ENCODE peak calls at places on chromosomes 2 and 18, in eight cellular contexts. M is adipocyte, H is pons, X is anterior cingulate cortex, P is nephron progenitor cell, D is A673, N is left ventricle myocardium inferior, U is neural crest cell. A is an unnamed sample.

GRCh38 chr2:30771200-30771599 is 36.0 kb downstream of the CAPN13 start:
- DNase-seq in M (no peak), H (no peak), X (no peak), P (no peak), D (no peak), N (no peak), U (no peak), A (no peak)

GRCh38 chr2:231124833-231125232 is at the start of gene HTR2B:
- DNase-seq in M (no peak), H (peak; percentile 63), X (no peak), P (no peak), D (no peak), N (no peak), U (no peak), A (peak; percentile 38)

GRCh38 chr2:146321175-146321574 is 1523.7 kb upstream of the ACVR2A start:
- DNase-seq in M (no peak), H (no peak), X (no peak), P (no peak), D (no peak), N (no peak), U (no peak), A (no peak)

GRCh38 chr2:73963385-73964120 is 21.2 kb upstream of the TET3 start:
- DNase-seq in M (no peak), H (no peak), X (no peak), P (no peak), D (no peak), N (no peak), U (no peak), A (no peak)

GRCh38 chr18:44356566-44357157 is 324.0 kb upstream of the SETBP1 start:
- DNase-seq in M (no peak), H (no peak), X (no peak), P (no peak), D (no peak), N (no peak), U (no peak), A (no peak)

GRCh38 chr18:22822841-22823508 is 110.2 kb upstream of the RBBP8 start:
- DNase-seq in M (no peak), H (no peak), X (no peak), P (no peak), D (no peak), N (no peak), U (no peak), A (no peak)

GRCh38 chr2:32442020-32442467 is 85.2 kb downstream of the BIRC6 start:
- DNase-seq in M (no peak), H (no peak), X (no peak), P (no peak), D (no peak), N (no peak), U (no peak), A (no peak)

GRCh38 chr2:86065512-86065911 is 40.2 kb downstream of the POLR1A start:
- DNase-seq in M (peak; percentile 82), H (no peak), X (no peak), P (no peak), D (no peak), N (no peak), U (no peak), A (no peak)

GRCh38 chr18:70671889-70672551 is 383.2 kb downstream of the SOCS6 start:
- DNase-seq in M (no peak), H (no peak), X (no peak), P (no peak), D (no peak), N (no peak), U (no peak), A (no peak)

GRCh38 chr2:28626891-28627421 is 124.7 kb upstream of the PPP1CB start:
- DNase-seq in M (no peak), H (no peak), X (no peak), P (no peak), D (no peak), N (no peak), U (no peak), A (no peak)

GRCh38 chr2:73418343-73418742 is 32.7 kb downstream of the ALMS1 start:
- DNase-seq in M (peak; percentile 73), H (peak; percentile 21), X (peak; percentile 13), P (no peak), D (peak; percentile 6), N (peak; percentile 76), U (no peak), A (no peak)

GRCh38 chr2:218964041-218964771 is 4.7 kb downstream of the CDK5R2 start:
- DNase-seq in M (peak; percentile 31), H (no peak), X (no peak), P (no peak), D (no peak), N (no peak), U (no peak), A (peak; percentile 81)

GRCh38 chr2:55482186-55482945 is 37.2 kb upstream of the CFAP36 start:
- DNase-seq in M (peak; percentile 2), H (no peak), X (no peak), P (no peak), D (peak; percentile 78), N (no peak), U (no peak), A (peak; percentile 59)

GRCh38 chr18:74390900-74391299 is 66.2 kb downstream of the DIPK1C start:
- DNase-seq in M (no peak), H (no peak), X (no peak), P (no peak), D (no peak), N (no peak), U (no peak), A (no peak)

GRCh38 chr2:119301413-119301812 is 65.2 kb downstream of the C2orf76 start:
- DNase-seq in M (peak; percentile 6), H (no peak), X (no peak), P (no peak), D (peak; percentile 76), N (no peak), U (no peak), A (no peak)

GRCh38 chr2:166899676-166900075 is 11.4 kb downstream of the XIRP2 start:
- DNase-seq in M (no peak), H (no peak), X (no peak), P (no peak), D (no peak), N (no peak), U (no peak), A (no peak)

GRCh38 chr18:34121157-34121807 is 103.4 kb downstream of the NOL4 start:
- DNase-seq in M (peak; percentile 68), H (no peak), X (no peak), P (no peak), D (peak; percentile 92), N (no peak), U (no peak), A (no peak)

GRCh38 chr2:224691563-224691962 is 24.6 kb downstream of the CCDC195 start:
- DNase-seq in M (no peak), H (no peak), X (no peak), P (no peak), D (no peak), N (no peak), U (no peak), A (no peak)

GRCh38 chr2:28314968-28315367 is 77.7 kb upstream of the FOSL2 start:
- DNase-seq in M (no peak), H (no peak), X (no peak), P (no peak), D (no peak), N (no peak), U (no peak), A (no peak)

GRCh38 chr2:128593518-128594272 is 275.0 kb upstream of the HS6ST1 start:
- DNase-seq in M (no peak), H (no peak), X (no peak), P (peak; percentile 45), D (no peak), N (no peak), U (no peak), A (no peak)

GRCh38 chr2:41735446-41735845 is 312.4 kb upstream of the PKDCC start:
- DNase-seq in M (no peak), H (no peak), X (no peak), P (no peak), D (no peak), N (no peak), U (no peak), A (no peak)

GRCh38 chr18:3794537-3795348 is 344.8 kb downstream of the TGIF1 start:
- DNase-seq in M (peak; percentile 69), H (no peak), X (no peak), P (no peak), D (peak; percentile 94), N (no peak), U (no peak), A (no peak)

GRCh38 chr2:232438951-232439757 is 16.8 kb upstream of the ALPI start:
- DNase-seq in M (peak; percentile 48), H (peak; percentile 12), X (no peak), P (peak; percentile 65), D (no peak), N (no peak), U (no peak), A (peak; percentile 69)

GRCh38 chr2:1227289-1227900 is 185.9 kb upstream of the TPO start:
- DNase-seq in M (no peak), H (no peak), X (no peak), P (peak; percentile 17), D (no peak), N (peak; percentile 59), U (no peak), A (no peak)

GRCh38 chr2:239152916-239153305 is 247.9 kb downstream of the HDAC4 start:
- DNase-seq in M (no peak), H (no peak), X (no peak), P (no peak), D (no peak), N (no peak), U (no peak), A (no peak)

GRCh38 chr2:64931536-64932326 is 57.5 kb upstream of the SLC1A4 start:
- DNase-seq in M (no peak), H (no peak), X (no peak), P (no peak), D (no peak), N (no peak), U (no peak), A (no peak)

GRCh38 chr2:23617817-23618216 is 232.8 kb downstream of the KLHL29 start:
- DNase-seq in M (no peak), H (no peak), X (no peak), P (no peak), D (no peak), N (peak; percentile 33), U (no peak), A (no peak)